ENCODE peak calls at places on chromosome 6, in nine cellular contexts. One of them, this sample, is unnamed.
A peak's percentile ranks its signal among the peaks of the same experiment; 100 is the strongest.

GRCh38 chr6:3214898-3215297 is 12.6 kb downstream of the TUBB2B start:
- DNase-seq in hepatic stellate cell: no peak
- DNase-seq in HepG2: no peak
- DNase-seq in neural progenitor cell: no peak
- DNase-seq in Jurkat, Clone E6-1: no peak
- DNase-seq in brain pericyte: no peak
- DNase-seq in neural crest cell: no peak
- DNase-seq in NCI-H1417: no peak
- DNase-seq in HS-27A: no peak
- DNase-seq in this sample: no peak

GRCh38 chr6:158765509-158766068 is 53.6 kb downstream of the EZR start:
- DNase-seq in brain pericyte: no peak
- DNase-seq in hepatic stellate cell: no peak
- DNase-seq in HS-27A: no peak
- DNase-seq in HepG2: no peak
- DNase-seq in Jurkat, Clone E6-1: no peak
- DNase-seq in neural crest cell: no peak
- DNase-seq in neural progenitor cell: no peak
- DNase-seq in NCI-H1417: peak; percentile 79
- DNase-seq in this sample: no peak

GRCh38 chr6:82363368-82364086 is at the start of gene TPBG:
- DNase-seq in Jurkat, Clone E6-1: no peak
- DNase-seq in neural crest cell: peak; percentile 59
- DNase-seq in hepatic stellate cell: peak; percentile 79
- DNase-seq in neural progenitor cell: peak; percentile 94
- DNase-seq in HS-27A: peak; percentile 11
- DNase-seq in NCI-H1417: peak; percentile 62
- DNase-seq in HepG2: peak; percentile 27
- DNase-seq in brain pericyte: no peak
- DNase-seq in this sample: no peak

GRCh38 chr6:77652739-77653138 is at the start of gene MEI4:
- DNase-seq in neural progenitor cell: no peak
- DNase-seq in Jurkat, Clone E6-1: peak; percentile 10
- DNase-seq in neural crest cell: no peak
- DNase-seq in hepatic stellate cell: no peak
- DNase-seq in brain pericyte: no peak
- DNase-seq in NCI-H1417: no peak
- DNase-seq in HS-27A: no peak
- DNase-seq in HepG2: no peak
- DNase-seq in this sample: no peak

GRCh38 chr6:138682722-138683521 is 90.6 kb upstream of the CCDC28A start:
- DNase-seq in hepatic stellate cell: peak; percentile 76
- DNase-seq in HepG2: no peak
- DNase-seq in neural crest cell: no peak
- DNase-seq in HS-27A: no peak
- DNase-seq in NCI-H1417: no peak
- DNase-seq in Jurkat, Clone E6-1: no peak
- DNase-seq in neural progenitor cell: no peak
- DNase-seq in brain pericyte: peak; percentile 39
- DNase-seq in this sample: no peak

GRCh38 chr6:72037006-72037405 is 150.7 kb downstream of the RIMS1 start:
- DNase-seq in HS-27A: no peak
- DNase-seq in Jurkat, Clone E6-1: no peak
- DNase-seq in HepG2: no peak
- DNase-seq in hepatic stellate cell: no peak
- DNase-seq in NCI-H1417: no peak
- DNase-seq in neural progenitor cell: no peak
- DNase-seq in brain pericyte: no peak
- DNase-seq in neural crest cell: no peak
- DNase-seq in this sample: no peak

GRCh38 chr6:136103763-136104311 is 146.3 kb downstream of the MTFR2 start:
- DNase-seq in neural progenitor cell: peak; percentile 42
- DNase-seq in Jurkat, Clone E6-1: no peak
- DNase-seq in HS-27A: no peak
- DNase-seq in HepG2: peak; percentile 38
- DNase-seq in NCI-H1417: peak; percentile 67
- DNase-seq in hepatic stellate cell: no peak
- DNase-seq in brain pericyte: no peak
- DNase-seq in neural crest cell: no peak
- DNase-seq in this sample: no peak

GRCh38 chr6:17354700-17355403 is 38.5 kb upstream of the CAP2 start:
- DNase-seq in HS-27A: no peak
- DNase-seq in HepG2: peak; percentile 99
- DNase-seq in hepatic stellate cell: no peak
- DNase-seq in NCI-H1417: no peak
- DNase-seq in brain pericyte: no peak
- DNase-seq in neural crest cell: no peak
- DNase-seq in neural progenitor cell: no peak
- DNase-seq in Jurkat, Clone E6-1: no peak
- DNase-seq in this sample: no peak

GRCh38 chr6:105642708-105643107 is 239.8 kb upstream of the PREP start:
- DNase-seq in NCI-H1417: peak; percentile 64
- DNase-seq in neural progenitor cell: no peak
- DNase-seq in neural crest cell: no peak
- DNase-seq in hepatic stellate cell: no peak
- DNase-seq in HS-27A: no peak
- DNase-seq in brain pericyte: no peak
- DNase-seq in Jurkat, Clone E6-1: no peak
- DNase-seq in HepG2: no peak
- DNase-seq in this sample: no peak

GRCh38 chr6:44576132-44576601 is 188.7 kb downstream of the CDC5L start:
- DNase-seq in NCI-H1417: no peak
- DNase-seq in neural crest cell: no peak
- DNase-seq in HS-27A: no peak
- DNase-seq in hepatic stellate cell: no peak
- DNase-seq in Jurkat, Clone E6-1: no peak
- DNase-seq in HepG2: no peak
- DNase-seq in brain pericyte: no peak
- DNase-seq in neural progenitor cell: no peak
- DNase-seq in this sample: no peak

GRCh38 chr6:87431263-87431662 is 23.5 kb downstream of the CFAP206 start:
- DNase-seq in neural crest cell: no peak
- DNase-seq in HepG2: no peak
- DNase-seq in neural progenitor cell: no peak
- DNase-seq in NCI-H1417: no peak
- DNase-seq in HS-27A: no peak
- DNase-seq in Jurkat, Clone E6-1: no peak
- DNase-seq in brain pericyte: no peak
- DNase-seq in hepatic stellate cell: no peak
- DNase-seq in this sample: no peak

GRCh38 chr6:55512904-55513303 is 66.1 kb downstream of the HMGCLL1 start:
- DNase-seq in neural crest cell: no peak
- DNase-seq in NCI-H1417: no peak
- DNase-seq in Jurkat, Clone E6-1: no peak
- DNase-seq in HepG2: no peak
- DNase-seq in neural progenitor cell: no peak
- DNase-seq in brain pericyte: no peak
- DNase-seq in hepatic stellate cell: no peak
- DNase-seq in HS-27A: no peak
- DNase-seq in this sample: no peak

GRCh38 chr6:70575899-70576298 is 9.2 kb downstream of the SDHAF4 start:
- DNase-seq in hepatic stellate cell: no peak
- DNase-seq in HepG2: no peak
- DNase-seq in brain pericyte: no peak
- DNase-seq in Jurkat, Clone E6-1: no peak
- DNase-seq in HS-27A: no peak
- DNase-seq in neural progenitor cell: no peak
- DNase-seq in neural crest cell: no peak
- DNase-seq in NCI-H1417: no peak
- DNase-seq in this sample: no peak

GRCh38 chr6:162825597-162825996 is 97.8 kb downstream of the PACRG start:
- DNase-seq in neural crest cell: no peak
- DNase-seq in Jurkat, Clone E6-1: no peak
- DNase-seq in neural progenitor cell: peak; percentile 15
- DNase-seq in hepatic stellate cell: no peak
- DNase-seq in HepG2: no peak
- DNase-seq in brain pericyte: no peak
- DNase-seq in NCI-H1417: no peak
- DNase-seq in HS-27A: no peak
- DNase-seq in this sample: no peak

GRCh38 chr6:117498159-117498558 is 15.7 kb downstream of the DCBLD1 start:
- DNase-seq in hepatic stellate cell: no peak
- DNase-seq in Jurkat, Clone E6-1: no peak
- DNase-seq in HepG2: no peak
- DNase-seq in neural progenitor cell: no peak
- DNase-seq in brain pericyte: no peak
- DNase-seq in NCI-H1417: no peak
- DNase-seq in HS-27A: no peak
- DNase-seq in neural crest cell: no peak
- DNase-seq in this sample: no peak

GRCh38 chr6:95133578-95133977 is 443.8 kb upstream of the MANEA start:
- DNase-seq in brain pericyte: no peak
- DNase-seq in HS-27A: no peak
- DNase-seq in Jurkat, Clone E6-1: no peak
- DNase-seq in neural crest cell: no peak
- DNase-seq in neural progenitor cell: peak; percentile 30
- DNase-seq in NCI-H1417: peak; percentile 67
- DNase-seq in HepG2: no peak
- DNase-seq in hepatic stellate cell: no peak
- DNase-seq in this sample: no peak

GRCh38 chr6:2055914-2056313 is 189.5 kb downstream of the GMDS start:
- DNase-seq in NCI-H1417: no peak
- DNase-seq in HS-27A: no peak
- DNase-seq in neural progenitor cell: no peak
- DNase-seq in HepG2: no peak
- DNase-seq in brain pericyte: no peak
- DNase-seq in neural crest cell: no peak
- DNase-seq in Jurkat, Clone E6-1: no peak
- DNase-seq in hepatic stellate cell: no peak
- DNase-seq in this sample: no peak

GRCh38 chr6:137200288-137200687 is 18.9 kb downstream of the IFNGR1 start:
- DNase-seq in brain pericyte: no peak
- DNase-seq in NCI-H1417: no peak
- DNase-seq in hepatic stellate cell: no peak
- DNase-seq in HepG2: no peak
- DNase-seq in neural progenitor cell: no peak
- DNase-seq in Jurkat, Clone E6-1: no peak
- DNase-seq in HS-27A: no peak
- DNase-seq in neural crest cell: no peak
- DNase-seq in this sample: no peak

This sample was measured in tibial nerve.